ENCODE peak calls at places on chromosomes 1 and 21, in four cellular contexts. K, V, X and H are unnamed samples.

GRCh38 chr1:179828554-179829110 is 49.0 kb downstream of the TOR1AIP2 start:
- DNase-seq in V (no peak), K (peak; percentile 27), X (no peak), H (no peak)

GRCh38 chr1:63626222-63626621 is 33.0 kb downstream of the PGM1 start:
- DNase-seq in X (no peak), V (no peak), K (no peak), H (no peak)

GRCh38 chr1:55146781-55147180 is 68.4 kb downstream of the USP24 start:
- DNase-seq in X (no peak), K (no peak), V (no peak), H (no peak)

GRCh38 chr1:110647254-110647891 is 27.4 kb downstream of the KCNA3 start:
- DNase-seq in V (no peak), X (no peak), K (no peak), H (no peak)

GRCh38 chr1:180291004-180291403 is 60.9 kb downstream of the LHX4 start:
- DNase-seq in V (no peak), X (no peak), K (no peak), H (no peak)

GRCh38 chr1:55556378-55556777 is 341.2 kb upstream of the USP24 start:
- DNase-seq in K (no peak), V (no peak), X (no peak), H (no peak)

GRCh38 chr1:227887697-227888403 is 59.9 kb downstream of the WNT9A start:
- DNase-seq in X (no peak), K (peak; percentile 48), V (peak; percentile 43), H (peak; percentile 28)

GRCh38 chr1:92439291-92439690 is 47.4 kb downstream of the GFI1 start:
- DNase-seq in K (no peak), X (no peak), V (no peak), H (no peak)

GRCh38 chr1:5686925-5687706 is 305.1 kb downstream of the NPHP4 start:
- DNase-seq in K (no peak), X (no peak), V (no peak), H (no peak)

GRCh38 chr1:62735491-62736171 is 47.4 kb upstream of the DOCK7 start:
- DNase-seq in V (no peak), X (no peak), K (no peak), H (no peak)

GRCh38 chr1:116958110-116958509 is 43.5 kb upstream of the CD101 start:
- DNase-seq in V (no peak), K (no peak), X (no peak), H (no peak)

GRCh38 chr21:44337941-44338895 is 972 bp downstream of the CFAP410 start:
- DNase-seq in K (no peak), X (peak; percentile 70), V (no peak), H (peak; percentile 83)